ENCODE peak calls at places on chromosomes 3 and 15, in eight cellular contexts. A is pancreas; T is hepatic stellate cell; J is NCI-H1417; M is progenitor cell of endocrine pancreas; K is activated CD4-positive, alpha-beta T cell treated with anti-CD3 and anti-CD28 coated beads, Interleukin-2, amount 50 U/mL, for 1 hour; I is H4; E is epithelial cell of esophagus. L is an unnamed sample.

GRCh38 chr3:100956276-100956675 is 36.9 kb downstream of the ABI3BP start:
- DNase-seq in M (no peak), K (no peak), J (no peak), T (no peak), E (no peak), I (no peak), A (no peak), L (no peak)

GRCh38 chr3:29067014-29067413 is 213.9 kb upstream of the RBMS3 start:
- DNase-seq in K (no peak), M (no peak), E (peak), J (no peak), T (no peak), A (no peak), I (no peak), L (peak)

GRCh38 chr3:171459130-171459941 is 869 bp downstream of the TNIK start:
- DNase-seq in A (peak), J (peak), M (peak), I (no peak), E (peak), T (peak), K (peak), L (peak)

GRCh38 chr3:187777331-187778046 is 32.2 kb upstream of the BCL6 start:
- DNase-seq in J (no peak), K (peak), I (peak), A (no peak), T (no peak), E (peak), M (no peak), L (peak)

GRCh38 chr3:24137958-24138875 is 193.1 kb downstream of the NR1D2 start:
- DNase-seq in K (no peak), A (no peak), I (no peak), T (no peak), E (peak), J (peak), M (no peak), L (no peak)

GRCh38 chr3:100105536-100105935 is 8.8 kb downstream of the FILIP1L start:
- DNase-seq in M (no peak), K (no peak), J (no peak), E (no peak), I (no peak), T (no peak), A (no peak), L (no peak)

GRCh38 chr15:87764461-87765236 is 491.9 kb downstream of the NTRK3 start:
- DNase-seq in K (no peak), M (no peak), A (no peak), I (no peak), J (no peak), T (no peak), E (peak), L (peak)

GRCh38 chr3:55172913-55173312 is 245.1 kb upstream of the LRTM1 start:
- DNase-seq in J (no peak), E (no peak), A (no peak), M (no peak), K (no peak), T (no peak), I (no peak), L (no peak)

GRCh38 chr15:99604865-99605264 is 39.1 kb downstream of the MEF2A start:
- DNase-seq in A (no peak), E (peak), M (no peak), T (no peak), K (no peak), J (no peak), I (no peak), L (no peak)

GRCh38 chr15:74955796-74956647 is 550 bp downstream of the RPP25 start:
- DNase-seq in K (peak), M (peak), J (peak), T (no peak), I (no peak), A (peak), E (peak), L (no peak)

GRCh38 chr3:128380295-128380694 is 86.4 kb downstream of the DNAJB8 start:
- DNase-seq in I (no peak), A (no peak), T (no peak), E (no peak), K (no peak), M (no peak), J (no peak), L (no peak)

GRCh38 chr15:84621358-84621979 is 20.7 kb downstream of the ZSCAN2 start:
- DNase-seq in A (peak), K (no peak), E (no peak), T (no peak), J (no peak), M (no peak), I (no peak), L (no peak)

GRCh38 chr3:46407976-46408375 is 917 bp downstream of the CCRL2 start:
- DNase-seq in J (no peak), T (no peak), K (no peak), A (no peak), I (no peak), E (no peak), M (no peak), L (no peak)

GRCh38 chr3:128794788-128795649 is 69.0 kb downstream of the RAB7A start:
- DNase-seq in E (peak), T (peak), M (peak), I (peak), A (no peak), K (peak), J (peak), L (peak)

GRCh38 chr3:64354221-64354620 is 129.0 kb upstream of the PRICKLE2 start:
- DNase-seq in M (no peak), E (peak), A (no peak), K (no peak), J (no peak), T (no peak), I (no peak), L (peak)

GRCh38 chr3:16067837-16068471 is 106.5 kb upstream of the GALNT15 start:
- DNase-seq in E (peak), A (no peak), T (no peak), J (no peak), I (peak), M (no peak), K (no peak), L (peak)

GRCh38 chr15:42090375-42090774 is 4.0 kb downstream of the PLA2G4D start:
- DNase-seq in I (no peak), A (no peak), E (no peak), T (no peak), K (no peak), J (no peak), M (no peak), L (no peak)

GRCh38 chr3:109803274-109803673 is 465.9 kb upstream of the DPPA4 start:
- DNase-seq in E (peak), J (no peak), M (no peak), T (no peak), I (no peak), A (no peak), K (no peak), L (no peak)

GRCh38 chr3:113271189-113271588 is 59.8 kb downstream of the BOC start:
- DNase-seq in K (no peak), M (no peak), A (no peak), E (peak), T (no peak), I (no peak), J (peak), L (no peak)

GRCh38 chr3:30747771-30748281 is 141.4 kb downstream of the TGFBR2 start:
- DNase-seq in T (peak), A (no peak), K (no peak), I (peak), M (no peak), J (no peak), E (peak), L (peak)

GRCh38 chr3:19911452-19911851 is 22.6 kb downstream of the EFHB start:
- DNase-seq in M (no peak), I (no peak), A (no peak), E (no peak), K (no peak), T (no peak), J (no peak), L (no peak)